ENCODE peak calls at places on chromosomes 12 and 14, in five cellular contexts. E is HCT116, L is cardiac muscle cell, U is Caco-2, C is psoas muscle. Q is an unnamed sample.

GRCh38 chr12:77294016-77294415 is 228.6 kb upstream of the E2F7 start:
- DNase-seq in E (no peak), L (peak), U (no peak), C (no peak), Q (no peak)

GRCh38 chr14:60515696-60516284 is 6.8 kb downstream of the SIX6 start:
- DNase-seq in E (no peak), L (no peak), U (no peak), C (no peak), Q (no peak)

GRCh38 chr14:36519431-36520321 is at the start of gene NKX2-1:
- DNase-seq in E (no peak), L (no peak), U (peak), C (no peak), Q (no peak)

GRCh38 chr12:46266382-46266791 is 2.5 kb downstream of the SLC38A1 start:
- DNase-seq in E (no peak), L (peak), U (no peak), C (no peak), Q (no peak)

GRCh38 chr12:105561981-105562726 is 231.7 kb downstream of the C12orf75 start:
- DNase-seq in E (peak), L (peak), U (peak), C (peak), Q (no peak)

GRCh38 chr14:51521764-51522163 is 129.9 kb upstream of the FRMD6 start:
- DNase-seq in E (no peak), L (peak), U (no peak), C (no peak), Q (no peak)

GRCh38 chr12:132596016-132596415 is 14.4 kb downstream of the LRCOL1 start:
- DNase-seq in E (no peak), L (peak), U (no peak), C (peak), Q (no peak)

GRCh38 chr14:83827383-83827782 is 1702.6 kb upstream of the FLRT2 start:
- DNase-seq in E (no peak), L (no peak), U (no peak), C (no peak), Q (no peak)

GRCh38 chr14:99252443-99252939 is 19.5 kb downstream of the BCL11B start:
- DNase-seq in E (no peak), L (no peak), U (no peak), C (no peak), Q (no peak)

GRCh38 chr12:129903956-129904769 is at the start of gene TMEM132D:
- DNase-seq in E (no peak), L (no peak), U (no peak), C (no peak), Q (no peak)

DNA sequence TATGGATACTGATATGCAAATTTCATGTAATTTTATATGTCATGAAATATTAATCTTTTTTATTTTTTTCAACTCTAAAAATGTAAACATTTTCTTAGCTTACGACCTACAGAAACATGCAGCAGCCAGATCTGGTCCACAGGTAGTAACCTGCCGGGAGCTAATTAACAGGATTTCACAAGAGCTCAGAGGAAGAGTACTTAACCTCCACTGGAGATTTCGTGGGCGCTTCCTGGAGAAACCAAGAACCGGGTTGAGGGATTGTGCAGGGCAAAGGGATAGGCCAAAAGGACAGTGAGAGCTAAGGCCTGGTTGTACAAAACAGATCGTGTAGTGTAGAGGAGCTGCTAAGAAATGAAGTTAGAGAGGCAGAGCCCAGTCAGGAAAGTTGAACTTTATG is 315.7 kb downstream of the PAWR start:
- DNase-seq in E (no peak), L (no peak), U (no peak), C (no peak), Q (no peak)
- H3K4me3 ChIP-seq in E (no peak), L (no peak), U (no peak), C (no peak), Q (no peak)

DNA sequence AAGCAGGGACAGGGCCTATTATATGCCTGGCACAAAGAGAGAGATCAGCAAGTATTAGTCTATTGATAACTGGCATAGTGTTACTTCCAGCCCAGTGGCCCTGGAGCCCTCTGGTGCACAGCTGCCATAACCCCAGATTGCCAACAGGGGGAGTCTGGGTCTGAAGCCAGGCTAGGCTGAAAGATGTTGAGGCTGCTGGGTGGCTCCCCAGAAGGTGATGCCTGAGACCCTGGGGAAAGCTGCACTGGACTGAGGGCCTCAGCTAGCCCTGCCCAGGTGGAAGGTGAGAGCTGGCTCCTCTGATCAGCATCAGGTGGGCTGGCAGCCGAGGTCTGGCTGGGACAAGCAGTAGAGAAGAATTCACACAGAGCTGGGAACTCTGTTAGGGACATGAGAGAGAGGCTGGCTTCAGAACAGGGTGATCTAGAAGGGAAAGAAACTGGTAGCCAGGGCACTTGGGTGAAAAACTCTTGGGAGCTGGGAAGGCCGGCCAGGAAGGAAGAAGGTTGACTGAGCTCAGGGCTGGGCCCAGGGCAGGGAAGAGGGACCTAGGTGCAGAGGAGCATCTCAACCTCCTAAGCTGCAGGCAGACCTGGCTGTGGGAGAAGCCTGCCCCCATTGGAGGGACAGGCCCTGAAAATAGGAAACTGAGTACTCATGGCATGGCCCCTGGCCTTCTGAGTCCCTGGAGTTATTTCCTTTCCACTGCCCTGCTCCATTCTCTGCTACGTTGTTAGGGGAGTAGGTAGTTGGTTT is 3.9 kb downstream of the GZMH start:
- DNase-seq in E (peak), L (no peak), U (peak), C (no peak), Q (no peak)
- TF ChIP-seq CTCF in E (peak), L (peak), U (peak), C (peak), Q (peak)

DNA sequence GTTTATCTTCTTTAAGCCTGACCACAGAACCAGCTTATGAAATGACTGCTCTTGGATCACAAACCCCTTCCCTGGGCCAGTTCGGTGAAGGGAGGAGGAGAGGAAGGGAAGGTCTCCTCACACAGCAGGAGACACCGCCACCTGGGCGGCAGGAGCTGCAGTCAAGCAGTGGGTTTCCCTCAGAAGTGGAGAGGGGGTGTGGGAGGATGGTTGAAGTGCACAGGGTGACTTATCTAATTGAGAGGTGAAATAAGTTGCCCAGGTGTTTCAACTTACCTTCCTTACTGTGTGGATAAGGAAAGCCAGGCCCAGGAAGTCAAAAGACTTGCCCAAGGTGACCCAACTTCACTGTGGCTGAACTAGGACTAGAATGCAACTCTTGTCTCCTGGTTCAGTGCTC is 106.8 kb downstream of the EGLN3 start:
- DNase-seq in E (no peak), L (no peak), U (no peak), C (no peak), Q (no peak)
- H3K4me3 ChIP-seq in E (no peak), L (no peak), U (no peak), C (no peak), Q (no peak)

DNA sequence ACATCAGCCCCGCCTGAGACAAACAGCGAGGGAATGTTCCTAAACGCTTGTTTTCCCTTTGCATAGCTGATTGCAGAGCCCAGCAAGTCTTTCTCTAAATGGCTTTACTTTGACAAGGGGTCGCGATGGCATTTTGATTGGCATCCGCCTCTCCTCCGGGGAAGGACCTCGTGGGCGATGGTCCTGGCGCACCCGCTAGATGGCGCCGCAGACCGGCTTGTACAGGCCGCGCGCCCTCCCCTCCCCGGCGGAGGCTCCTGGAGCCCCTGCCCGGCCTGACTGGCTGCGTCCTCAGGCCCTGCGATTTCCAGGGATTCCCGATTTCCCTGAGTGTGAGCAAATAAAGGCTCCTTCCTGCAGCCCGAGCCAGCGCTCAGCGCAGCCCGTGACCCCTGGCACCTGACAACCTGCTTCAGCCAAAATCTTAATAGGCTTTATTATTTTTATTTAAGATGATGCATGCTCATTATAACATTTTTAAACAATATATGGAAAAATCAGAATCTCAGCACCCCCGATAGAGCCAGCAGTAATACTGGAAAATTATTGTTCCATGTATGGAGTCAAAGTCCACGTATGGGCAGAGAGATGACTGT is 468.3 kb downstream of the AACS start:
- DNase-seq in E (no peak), L (no peak), U (peak), C (no peak), Q (no peak)
- TF ChIP-seq CTCF in E (peak), L (peak), U (peak), C (peak), Q (peak)

Q was measured in LNCaP clone FGC.